ENCODE peak calls at places on chromosomes 6 and 20, in eight cellular contexts. A is psoas muscle; O is adrenal gland; J is CD8-positive, alpha-beta T cell; Y is endodermal cell; P is fibroblast of pulmonary artery; B is small intestine; E is iPS DF 6.9. S is an unnamed sample.

GRCh38 chr6:159806021-159806458 is 6.0 kb downstream of the PNLDC1 start:
- DNase-seq in A (no peak), P (no peak), B (peak), J (no peak), Y (no peak), O (no peak), E (no peak), S (no peak)

GRCh38 chr6:72616406-72617015 is 5.4 kb upstream of the KCNQ5 start:
- DNase-seq in B (peak), A (no peak), O (no peak), E (no peak), J (no peak), Y (no peak), P (peak), S (peak)

GRCh38 chr6:33437666-33438065 is 16.7 kb upstream of the ZBTB9 start:
- DNase-seq in Y (no peak), J (no peak), B (no peak), A (no peak), P (no peak), E (no peak), O (no peak), S (no peak)

GRCh38 chr20:12411246-12411940 is 493.7 kb downstream of the BTBD3 start:
- DNase-seq in A (no peak), B (no peak), E (no peak), Y (no peak), P (no peak), O (no peak), J (no peak), S (no peak)

GRCh38 chr6:7440476-7440875 is 50.9 kb downstream of the RIOK1 start:
- DNase-seq in A (no peak), P (no peak), E (no peak), J (no peak), O (no peak), Y (no peak), B (no peak), S (no peak)

GRCh38 chr6:3850451-3851203 is 1.5 kb downstream of the FAM50B start:
- DNase-seq in P (no peak), J (no peak), B (no peak), Y (no peak), O (no peak), A (no peak), E (no peak), S (no peak)

GRCh38 chr6:86079938-86080337 is 437.3 kb upstream of the SYNCRIP start:
- DNase-seq in B (no peak), J (no peak), O (no peak), Y (no peak), A (no peak), P (no peak), E (no peak), S (no peak)

GRCh38 chr20:19628570-19629134 is 129.4 kb upstream of the RIN2 start:
- DNase-seq in B (peak), A (no peak), Y (peak), P (peak), J (peak), E (peak), O (peak), S (peak)

GRCh38 chr6:89547286-89547685 is 91.3 kb downstream of the LYRM2 start:
- DNase-seq in E (no peak), O (no peak), J (no peak), P (no peak), B (no peak), Y (peak), A (no peak), S (no peak)

GRCh38 chr20:17229256-17229655 is 2.4 kb downstream of the PCSK2 start:
- DNase-seq in E (no peak), A (no peak), B (no peak), J (no peak), P (no peak), Y (peak), O (no peak), S (no peak)

GRCh38 chr20:51445591-51445990 is 96.9 kb downstream of the NFATC2 start:
- DNase-seq in O (no peak), B (no peak), J (no peak), E (no peak), A (no peak), Y (no peak), P (no peak), S (no peak)

GRCh38 chr6:36489426-36489825 is 46.6 kb downstream of the KCTD20 start:
- DNase-seq in Y (no peak), P (no peak), B (no peak), A (no peak), J (no peak), E (no peak), O (no peak), S (no peak)

GRCh38 chr6:1004885-1005635 is 306.8 kb upstream of the FOXQ1 start:
- DNase-seq in E (no peak), B (no peak), J (no peak), P (no peak), A (no peak), O (no peak), Y (no peak), S (no peak)

GRCh38 chr20:57547250-57547649 is 13.7 kb upstream of the PCK1 start:
- DNase-seq in E (no peak), J (no peak), O (no peak), Y (no peak), P (no peak), B (peak), A (no peak), S (no peak)

GRCh38 chr20:16615199-16615598 is 42.0 kb upstream of the KIF16B start:
- DNase-seq in A (no peak), J (no peak), E (no peak), Y (no peak), P (peak), B (peak), O (peak), S (peak)

GRCh38 chr6:26125015-26125690 is 37.9 kb downstream of the HFE start:
- DNase-seq in B (peak), J (peak), Y (peak), P (no peak), A (no peak), O (peak), E (no peak), S (peak)

GRCh38 chr20:62376112-62377063 is 9.3 kb upstream of the LAMA5 start:
- DNase-seq in E (no peak), A (peak), J (no peak), P (peak), O (peak), Y (peak), B (no peak), S (peak)

GRCh38 chr6:130164251-130164650 is 58.5 kb downstream of the SAMD3 start:
- DNase-seq in Y (no peak), J (no peak), P (no peak), A (no peak), B (no peak), E (no peak), O (no peak), S (no peak)

GRCh38 chr6:145372671-145373123 is 362.6 kb downstream of the EPM2A start:
- DNase-seq in O (no peak), E (no peak), B (peak), J (no peak), P (peak), A (no peak), Y (no peak), S (peak)

GRCh38 chr20:3222635-3223600 is 13.6 kb downstream of the ITPA start:
- DNase-seq in P (no peak), O (no peak), E (no peak), J (peak), Y (no peak), B (no peak), A (peak), S (no peak)

GRCh38 chr6:85923013-85923430 is 280.3 kb upstream of the SYNCRIP start:
- DNase-seq in P (peak), Y (peak), B (peak), E (peak), O (peak), A (no peak), J (no peak), S (peak)

GRCh38 chr20:43194187-43194586 is 4.5 kb upstream of the PTPRT start:
- DNase-seq in P (no peak), E (no peak), Y (no peak), J (no peak), A (no peak), O (no peak), B (no peak), S (no peak)

GRCh38 chr6:35486005-35486925 is 10.6 kb downstream of the TEAD3 start:
- DNase-seq in J (no peak), P (peak), B (peak), Y (peak), O (no peak), E (no peak), A (peak), S (no peak)

GRCh38 chr20:64062596-64063388 is at the start of gene TCEA2:
- DNase-seq in O (peak), J (peak), Y (peak), B (peak), A (peak), E (peak), P (peak), S (peak)

GRCh38 chr6:43575105-43575771 is 600 bp downstream of the XPO5 start:
- DNase-seq in Y (no peak), A (no peak), J (no peak), E (peak), B (peak), P (peak), O (peak), S (peak)

GRCh38 chr6:169070506-169071176 is 183.0 kb downstream of the THBS2 start:
- DNase-seq in A (peak), P (peak), E (no peak), J (no peak), O (peak), Y (no peak), B (no peak), S (peak)

GRCh38 chr6:71335544-71335943 is 46.9 kb downstream of the OGFRL1 start:
- DNase-seq in P (no peak), O (no peak), B (no peak), E (no peak), J (no peak), Y (no peak), A (no peak), S (no peak)

GRCh38 chr20:20459726-20460125 is 91.8 kb downstream of the INSM1 start:
- DNase-seq in O (no peak), A (no peak), B (no peak), P (no peak), E (no peak), J (no peak), Y (no peak), S (no peak)

GRCh38 chr6:33809619-33810018 is 5.8 kb upstream of the MLN start:
- DNase-seq in A (no peak), B (no peak), O (no peak), J (no peak), E (no peak), Y (no peak), P (no peak), S (no peak)

GRCh38 chr6:129203190-129203900 is 320.4 kb downstream of the LAMA2 start:
- DNase-seq in Y (no peak), P (no peak), A (peak), E (no peak), B (no peak), O (no peak), J (no peak), S (no peak)

GRCh38 chr6:28988536-28989415 is 16.3 kb downstream of the ZNF311 start:
- DNase-seq in O (peak), B (peak), E (no peak), Y (peak), P (peak), J (peak), A (peak), S (peak)

GRCh38 chr20:18057106-18057993 is at the start of gene OVOL2:
- DNase-seq in Y (peak), B (peak), P (peak), O (no peak), J (no peak), A (no peak), E (peak), S (peak)

GRCh38 chr6:157550114-157550989 is 169.4 kb downstream of the ZDHHC14 start:
- DNase-seq in J (peak), P (no peak), O (no peak), Y (peak), B (peak), A (no peak), E (no peak), S (no peak)

GRCh38 chr6:103018426-103018825 is 1624.9 kb downstream of the GRIK2 start:
- DNase-seq in A (no peak), O (no peak), Y (no peak), B (no peak), J (no peak), P (no peak), E (no peak), S (no peak)

GRCh38 chr20:19212524-19213502 is at the start of gene SLC24A3:
- DNase-seq in B (peak), A (peak), P (peak), E (no peak), J (no peak), O (peak), Y (peak), S (peak)

GRCh38 chr20:3744806-3745685 is 12.6 kb downstream of the HSPA12B start:
- DNase-seq in Y (peak), A (peak), O (peak), J (peak), B (peak), E (peak), P (peak), S (peak)

GRCh38 chr6:815348-815738 is 122.4 kb upstream of the EXOC2 start:
- DNase-seq in A (no peak), E (no peak), P (no peak), O (no peak), B (no peak), J (no peak), Y (peak), S (peak)

GRCh38 chr6:161745594-161745993 is 471.7 kb upstream of the AGPAT4 start:
- DNase-seq in B (no peak), J (no peak), Y (no peak), E (no peak), O (no peak), A (no peak), P (no peak), S (no peak)
- H3K4me3 ChIP-seq in B (no peak), J (no peak), Y (no peak), E (no peak), O (no peak), A (no peak), P (no peak), S (no peak)

GRCh38 chr20:25081065-25081729 is 744 bp downstream of the VSX1 start:
- DNase-seq in J (peak), O (peak), Y (peak), B (no peak), A (peak), E (no peak), P (peak), S (peak)
- H3K4me3 ChIP-seq in J (no peak), O (no peak), Y (peak), B (no peak), A (peak), E (peak), P (no peak), S (peak)

GRCh38 chr6:142300758-142301251 is 1.0 kb upstream of the ADGRG6 start:
- DNase-seq in B (peak), O (peak), Y (peak), J (no peak), E (no peak), A (no peak), P (peak), S (peak)
- H3K4me3 ChIP-seq in B (peak), O (no peak), Y (peak), J (peak), E (peak), A (peak), P (peak), S (peak)

DNA sequence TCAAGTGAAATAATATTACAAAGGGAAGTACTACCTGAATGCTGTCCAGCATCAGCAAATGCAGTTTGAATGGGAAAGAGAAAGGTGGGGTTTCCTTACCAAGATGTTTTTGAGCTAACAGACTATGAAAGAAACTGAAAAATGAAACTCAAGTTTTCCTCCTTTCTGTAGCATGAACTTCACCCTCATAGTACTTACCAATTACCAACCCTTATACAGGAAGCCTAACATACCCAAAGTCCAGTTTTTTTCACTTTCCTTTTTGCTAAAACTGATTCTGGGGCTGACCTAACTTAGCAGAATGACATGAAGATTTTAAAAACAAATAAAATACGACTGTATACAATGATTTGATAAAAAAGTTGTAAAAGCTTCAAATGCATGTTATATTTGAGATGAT is 5.2 kb downstream of the ZNFX1 start:
- DNase-seq in A (no peak), B (peak), Y (no peak), O (no peak), E (no peak), P (no peak), J (no peak), S (no peak)
- H3K4me3 ChIP-seq in A (no peak), B (no peak), Y (no peak), O (no peak), E (no peak), P (no peak), J (no peak), S (no peak)

DNA sequence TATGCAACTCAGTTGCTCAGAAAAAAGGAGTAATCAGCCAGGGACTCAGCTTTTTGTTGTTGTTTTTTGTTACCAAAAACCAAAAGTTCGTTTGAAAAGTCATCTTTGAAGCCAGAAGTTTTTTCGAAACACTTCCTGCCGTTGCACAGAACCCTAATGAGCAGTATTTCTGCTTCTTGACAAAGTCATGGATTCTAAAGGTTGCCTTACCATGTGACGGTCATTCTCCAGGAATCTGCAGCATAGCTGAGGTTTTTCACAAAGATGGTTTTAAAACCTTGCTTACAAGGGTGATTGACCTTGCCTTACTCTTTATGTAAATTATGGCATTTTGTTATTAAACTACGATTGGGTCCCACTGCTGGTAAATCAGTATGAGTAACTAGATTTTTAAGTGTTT is 2.0 kb downstream of the RAB32 start:
- DNase-seq in B (no peak), A (no peak), P (peak), J (no peak), E (no peak), Y (no peak), O (no peak), S (peak)
- H3K4me3 ChIP-seq in B (no peak), A (peak), P (peak), J (no peak), E (no peak), Y (peak), O (no peak), S (no peak)

DNA sequence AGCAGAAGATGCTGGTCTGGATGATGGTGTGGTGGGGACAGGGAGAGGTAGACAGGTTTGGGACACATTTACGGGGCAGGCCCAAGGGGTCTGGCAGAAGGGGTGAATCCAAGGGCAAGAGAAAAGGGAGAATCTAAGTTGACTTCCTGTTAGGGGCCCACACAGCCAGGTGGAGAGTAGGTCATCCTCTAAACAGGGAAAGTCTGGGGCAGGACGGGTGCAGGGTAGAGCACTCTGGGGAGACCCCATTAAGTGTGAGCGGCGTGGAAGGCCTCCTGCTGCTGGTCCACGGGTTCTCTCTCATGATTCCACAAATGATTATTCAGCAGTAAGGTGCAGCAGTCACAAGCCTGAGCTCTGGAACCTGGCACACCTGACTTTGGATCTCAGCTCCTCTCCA is 2.7 kb downstream of the SRXN1 start:
- DNase-seq in A (peak), B (no peak), P (no peak), Y (no peak), O (no peak), J (no peak), E (no peak), S (no peak)
- H3K4me3 ChIP-seq in A (peak), B (no peak), P (no peak), Y (no peak), O (no peak), J (no peak), E (no peak), S (no peak)